ENCODE peak calls at places on chromosomes 6 and 20, in ten cellular contexts. One of them, this sample, is unnamed.
A peak's percentile ranks its signal among the peaks of the same experiment; 100 is the strongest.

GRCh38 chr20:39631557-39631956 is 669.4 kb downstream of the DHX35 start:
- DNase-seq in lower lobe of right lung: no peak
- DNase-seq in IMR-90: no peak
- DNase-seq in GM23338: no peak
- DNase-seq in esophagus squamous epithelium: no peak
- DNase-seq in PC-3: no peak
- DNase-seq in A549: no peak
- DNase-seq in uterus: no peak
- DNase-seq in coronary artery: no peak
- DNase-seq in fibroblast of lung: peak; percentile 61
- DNase-seq in this sample: no peak

GRCh38 chr6:125041740-125042459 is 79.7 kb downstream of the RNF217 start:
- DNase-seq in lower lobe of right lung: no peak
- DNase-seq in IMR-90: peak; percentile 83
- DNase-seq in GM23338: no peak
- DNase-seq in esophagus squamous epithelium: no peak
- DNase-seq in PC-3: peak; percentile 69
- DNase-seq in A549: no peak
- DNase-seq in uterus: no peak
- DNase-seq in coronary artery: no peak
- DNase-seq in fibroblast of lung: peak; percentile 70
- DNase-seq in this sample: no peak

GRCh38 chr20:17513956-17514355 is 17.2 kb downstream of the BFSP1 start:
- DNase-seq in lower lobe of right lung: no peak
- DNase-seq in IMR-90: no peak
- DNase-seq in GM23338: no peak
- DNase-seq in esophagus squamous epithelium: no peak
- DNase-seq in PC-3: no peak
- DNase-seq in A549: no peak
- DNase-seq in uterus: no peak
- DNase-seq in coronary artery: peak; percentile 40
- DNase-seq in fibroblast of lung: no peak
- DNase-seq in this sample: no peak

GRCh38 chr6:96157018-96157565 is 141.3 kb downstream of the FUT9 start:
- DNase-seq in lower lobe of right lung: no peak
- DNase-seq in IMR-90: no peak
- DNase-seq in GM23338: no peak
- DNase-seq in esophagus squamous epithelium: no peak
- DNase-seq in PC-3: no peak
- DNase-seq in A549: no peak
- DNase-seq in uterus: no peak
- DNase-seq in coronary artery: no peak
- DNase-seq in fibroblast of lung: no peak
- DNase-seq in this sample: no peak

GRCh38 chr20:24465730-24466129 is 3.7 kb upstream of the SYNDIG1 start:
- DNase-seq in lower lobe of right lung: no peak
- DNase-seq in IMR-90: no peak
- DNase-seq in GM23338: no peak
- DNase-seq in esophagus squamous epithelium: no peak
- DNase-seq in PC-3: no peak
- DNase-seq in A549: no peak
- DNase-seq in uterus: no peak
- DNase-seq in coronary artery: no peak
- DNase-seq in fibroblast of lung: peak; percentile 71
- DNase-seq in this sample: peak; percentile 48

GRCh38 chr6:33812669-33813068 is 8.9 kb upstream of the MLN start:
- DNase-seq in lower lobe of right lung: peak; percentile 56
- DNase-seq in IMR-90: peak; percentile 55
- DNase-seq in GM23338: peak; percentile 95
- DNase-seq in esophagus squamous epithelium: no peak
- DNase-seq in PC-3: peak; percentile 68
- DNase-seq in A549: peak; percentile 39
- DNase-seq in uterus: no peak
- DNase-seq in coronary artery: no peak
- DNase-seq in fibroblast of lung: peak; percentile 43
- DNase-seq in this sample: no peak

GRCh38 chr20:64203037-64203777 is 39.0 kb downstream of the MYT1 start:
- DNase-seq in lower lobe of right lung: no peak
- DNase-seq in IMR-90: no peak
- DNase-seq in GM23338: no peak
- DNase-seq in esophagus squamous epithelium: no peak
- DNase-seq in PC-3: no peak
- DNase-seq in A549: no peak
- DNase-seq in uterus: no peak
- DNase-seq in coronary artery: no peak
- DNase-seq in fibroblast of lung: no peak
- DNase-seq in this sample: peak; percentile 47

GRCh38 chr6:109644131-109644530 is 46.9 kb downstream of the AK9 start:
- DNase-seq in lower lobe of right lung: no peak
- DNase-seq in IMR-90: no peak
- DNase-seq in GM23338: no peak
- DNase-seq in esophagus squamous epithelium: no peak
- DNase-seq in PC-3: peak; percentile 19
- DNase-seq in A549: no peak
- DNase-seq in uterus: no peak
- DNase-seq in coronary artery: no peak
- DNase-seq in fibroblast of lung: no peak
- DNase-seq in this sample: no peak

GRCh38 chr6:79377047-79377446 is 142.6 kb upstream of the HMGN3 start:
- DNase-seq in lower lobe of right lung: no peak
- DNase-seq in IMR-90: no peak
- DNase-seq in GM23338: no peak
- DNase-seq in esophagus squamous epithelium: no peak
- DNase-seq in PC-3: peak; percentile 61
- DNase-seq in A549: no peak
- DNase-seq in uterus: no peak
- DNase-seq in coronary artery: no peak
- DNase-seq in fibroblast of lung: peak; percentile 13
- DNase-seq in this sample: no peak

GRCh38 chr6:109794201-109794926 is 103.3 kb downstream of the FIG4 start:
- DNase-seq in lower lobe of right lung: no peak
- DNase-seq in IMR-90: peak; percentile 88
- DNase-seq in GM23338: peak; percentile 20
- DNase-seq in esophagus squamous epithelium: no peak
- DNase-seq in PC-3: peak; percentile 77
- DNase-seq in A549: no peak
- DNase-seq in uterus: no peak
- DNase-seq in coronary artery: no peak
- DNase-seq in fibroblast of lung: peak; percentile 79
- DNase-seq in this sample: no peak

GRCh38 chr6:168121308-168121665 is 42.3 kb upstream of the FRMD1 start:
- DNase-seq in lower lobe of right lung: no peak
- DNase-seq in IMR-90: no peak
- DNase-seq in GM23338: no peak
- DNase-seq in esophagus squamous epithelium: no peak
- DNase-seq in PC-3: no peak
- DNase-seq in A549: no peak
- DNase-seq in uterus: no peak
- DNase-seq in coronary artery: peak; percentile 49
- DNase-seq in fibroblast of lung: no peak
- DNase-seq in this sample: no peak

GRCh38 chr6:16600701-16601100 is 160.6 kb downstream of the ATXN1 start:
- DNase-seq in lower lobe of right lung: no peak
- DNase-seq in IMR-90: no peak
- DNase-seq in GM23338: no peak
- DNase-seq in esophagus squamous epithelium: no peak
- DNase-seq in PC-3: no peak
- DNase-seq in A549: no peak
- DNase-seq in uterus: no peak
- DNase-seq in coronary artery: no peak
- DNase-seq in fibroblast of lung: no peak
- DNase-seq in this sample: no peak

GRCh38 chr6:16600026-16600425 is 161.2 kb downstream of the ATXN1 start:
- DNase-seq in lower lobe of right lung: no peak
- DNase-seq in IMR-90: no peak
- DNase-seq in GM23338: no peak
- DNase-seq in esophagus squamous epithelium: no peak
- DNase-seq in PC-3: no peak
- DNase-seq in A549: no peak
- DNase-seq in uterus: no peak
- DNase-seq in coronary artery: no peak
- DNase-seq in fibroblast of lung: no peak
- DNase-seq in this sample: no peak

GRCh38 chr6:16594849-16595248 is 166.4 kb downstream of the ATXN1 start:
- DNase-seq in lower lobe of right lung: no peak
- DNase-seq in IMR-90: no peak
- DNase-seq in GM23338: no peak
- DNase-seq in esophagus squamous epithelium: no peak
- DNase-seq in PC-3: no peak
- DNase-seq in A549: no peak
- DNase-seq in uterus: no peak
- DNase-seq in coronary artery: no peak
- DNase-seq in fibroblast of lung: no peak
- DNase-seq in this sample: no peak

GRCh38 chr6:16595514-16595913 is 165.7 kb downstream of the ATXN1 start:
- DNase-seq in lower lobe of right lung: no peak
- DNase-seq in IMR-90: no peak
- DNase-seq in GM23338: no peak
- DNase-seq in esophagus squamous epithelium: no peak
- DNase-seq in PC-3: no peak
- DNase-seq in A549: no peak
- DNase-seq in uterus: no peak
- DNase-seq in coronary artery: no peak
- DNase-seq in fibroblast of lung: no peak
- DNase-seq in this sample: no peak

GRCh38 chr6:16596890-16597331 is 164.3 kb downstream of the ATXN1 start:
- DNase-seq in lower lobe of right lung: no peak
- DNase-seq in IMR-90: no peak
- DNase-seq in GM23338: peak; percentile 18
- DNase-seq in esophagus squamous epithelium: no peak
- DNase-seq in PC-3: no peak
- DNase-seq in A549: no peak
- DNase-seq in uterus: no peak
- DNase-seq in coronary artery: no peak
- DNase-seq in fibroblast of lung: no peak
- DNase-seq in this sample: no peak
- H3K4me3 ChIP-seq in lower lobe of right lung: no peak overlapping the region
- H3K4me3 ChIP-seq in IMR-90: no peak overlapping the region
- H3K4me3 ChIP-seq in GM23338: no peak overlapping the region
- H3K4me3 ChIP-seq in esophagus squamous epithelium: no peak overlapping the region
- H3K4me3 ChIP-seq in PC-3: no peak overlapping the region
- H3K4me3 ChIP-seq in A549: no peak overlapping the region
- H3K4me3 ChIP-seq in uterus: no peak overlapping the region
- H3K4me3 ChIP-seq in coronary artery: no peak overlapping the region
- H3K4me3 ChIP-seq in fibroblast of lung: no peak overlapping the region
- H3K4me3 ChIP-seq in this sample: no peak overlapping the region

GRCh38 chr20:34956751-34957472 is 1.2 kb downstream of the MYH7B start:
- DNase-seq in lower lobe of right lung: no peak
- DNase-seq in IMR-90: no peak
- DNase-seq in GM23338: no peak
- DNase-seq in esophagus squamous epithelium: no peak
- DNase-seq in PC-3: no peak
- DNase-seq in A549: no peak
- DNase-seq in uterus: no peak
- DNase-seq in coronary artery: peak; percentile 69
- DNase-seq in fibroblast of lung: no peak
- DNase-seq in this sample: peak; percentile 59

GRCh38 chr20:34953960-34954359 is 1.6 kb downstream of the GSS start:
- DNase-seq in lower lobe of right lung: no peak
- DNase-seq in IMR-90: no peak
- DNase-seq in GM23338: no peak
- DNase-seq in esophagus squamous epithelium: no peak
- DNase-seq in PC-3: no peak
- DNase-seq in A549: no peak
- DNase-seq in uterus: no peak
- DNase-seq in coronary artery: no peak
- DNase-seq in fibroblast of lung: no peak
- DNase-seq in this sample: no peak

GRCh38 chr20:34955232-34956040 is at the start of the genes GSS and MYH7B:
- DNase-seq in lower lobe of right lung: peak; percentile 98
- DNase-seq in IMR-90: peak; percentile 93
- DNase-seq in GM23338: peak; percentile 99
- DNase-seq in esophagus squamous epithelium: peak; percentile 67
- DNase-seq in PC-3: peak; percentile 98
- DNase-seq in A549: peak; percentile 96
- DNase-seq in uterus: peak; percentile 99
- DNase-seq in coronary artery: peak; percentile 99
- DNase-seq in fibroblast of lung: peak; percentile 94
- DNase-seq in this sample: peak; percentile 98

GRCh38 chr20:34954905-34955231 is 738 bp downstream of the GSS start:
- DNase-seq in lower lobe of right lung: no peak
- DNase-seq in IMR-90: peak; percentile 42
- DNase-seq in GM23338: peak; percentile 42
- DNase-seq in esophagus squamous epithelium: no peak
- DNase-seq in PC-3: peak; percentile 38
- DNase-seq in A549: no peak
- DNase-seq in uterus: peak; percentile 27
- DNase-seq in coronary artery: peak; percentile 70
- DNase-seq in fibroblast of lung: peak; percentile 44
- DNase-seq in this sample: no peak

DNA sequence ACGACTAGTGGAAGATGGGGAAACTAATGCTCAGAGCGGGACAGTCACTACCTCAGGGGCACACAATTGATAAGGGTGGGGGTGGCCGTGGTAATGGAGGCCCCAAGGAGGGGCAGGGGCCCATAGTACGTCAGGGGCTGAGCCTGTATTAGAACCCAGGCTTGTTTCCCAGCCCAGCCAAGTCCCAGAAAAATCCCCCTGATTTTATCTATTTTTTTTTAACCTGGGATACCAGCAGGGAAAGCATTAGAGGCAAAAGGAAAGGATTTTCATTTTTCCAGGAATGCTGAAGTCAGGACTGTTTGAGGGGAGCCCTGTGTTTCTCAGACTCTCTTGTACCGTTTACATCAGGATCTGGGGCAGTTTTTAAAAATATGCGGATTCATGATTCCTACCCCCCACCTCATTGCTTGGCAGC is 382 bp downstream of the MYH7B start:
- DNase-seq in lower lobe of right lung: no peak
- DNase-seq in IMR-90: no peak
- DNase-seq in GM23338: no peak
- DNase-seq in esophagus squamous epithelium: no peak
- DNase-seq in PC-3: no peak
- DNase-seq in A549: no peak
- DNase-seq in uterus: no peak
- DNase-seq in coronary artery: no peak
- DNase-seq in fibroblast of lung: no peak
- DNase-seq in this sample: no peak
- TF ChIP-seq CTCF in lower lobe of right lung: peak; percentile 51
- TF ChIP-seq CTCF in IMR-90: no peak
- TF ChIP-seq CTCF in GM23338: no peak
- TF ChIP-seq CTCF in esophagus squamous epithelium: no peak
- TF ChIP-seq CTCF in PC-3: no peak
- TF ChIP-seq CTCF in A549: no peak
- TF ChIP-seq CTCF in uterus: no peak
- TF ChIP-seq CTCF in coronary artery: no peak
- TF ChIP-seq CTCF in fibroblast of lung: no peak
- TF ChIP-seq CTCF in this sample: no peak

GRCh38 chr6:134035823-134036296 is 16.6 kb downstream of the SLC2A12 start:
- DNase-seq in lower lobe of right lung: no peak
- DNase-seq in IMR-90: peak; percentile 64
- DNase-seq in GM23338: no peak
- DNase-seq in esophagus squamous epithelium: no peak
- DNase-seq in PC-3: peak; percentile 91
- DNase-seq in A549: peak; percentile 11
- DNase-seq in uterus: no peak
- DNase-seq in coronary artery: no peak
- DNase-seq in fibroblast of lung: peak; percentile 92
- DNase-seq in this sample: no peak
- H3K27ac ChIP-seq in lower lobe of right lung: no peak overlapping the region
- H3K27ac ChIP-seq in IMR-90: no peak overlapping the region
- H3K27ac ChIP-seq in GM23338: no peak overlapping the region
- H3K27ac ChIP-seq in esophagus squamous epithelium: peak overlapping the region; percentile 77
- H3K27ac ChIP-seq in PC-3: peak overlapping the region; percentile 99
- H3K27ac ChIP-seq in A549: peak overlapping the region; percentile 51
- H3K27ac ChIP-seq in uterus: peak overlapping the region; percentile 52
- H3K27ac ChIP-seq in coronary artery: no peak overlapping the region
- H3K27ac ChIP-seq in fibroblast of lung: no peak overlapping the region
- H3K27ac ChIP-seq in this sample: no peak overlapping the region

GRCh38 chr6:161066511-161066910 is 74.9 kb downstream of the MAP3K4 start:
- DNase-seq in lower lobe of right lung: no peak
- DNase-seq in IMR-90: peak; percentile 15
- DNase-seq in GM23338: peak; percentile 7
- DNase-seq in esophagus squamous epithelium: no peak
- DNase-seq in PC-3: no peak
- DNase-seq in A549: no peak
- DNase-seq in uterus: no peak
- DNase-seq in coronary artery: no peak
- DNase-seq in fibroblast of lung: peak; percentile 4
- DNase-seq in this sample: peak; percentile 22
- H3K4me3 ChIP-seq in lower lobe of right lung: no peak overlapping the region
- H3K4me3 ChIP-seq in IMR-90: no peak overlapping the region
- H3K4me3 ChIP-seq in GM23338: no peak overlapping the region
- H3K4me3 ChIP-seq in esophagus squamous epithelium: no peak overlapping the region
- H3K4me3 ChIP-seq in PC-3: no peak overlapping the region
- H3K4me3 ChIP-seq in A549: no peak overlapping the region
- H3K4me3 ChIP-seq in uterus: no peak overlapping the region
- H3K4me3 ChIP-seq in coronary artery: no peak overlapping the region
- H3K4me3 ChIP-seq in fibroblast of lung: no peak overlapping the region
- H3K4me3 ChIP-seq in this sample: no peak overlapping the region

This sample was measured in WERI-Rb-1.